ENCODE peak calls at places on chromosomes 13 and 19, in nine cellular contexts. One of them, this sample, is unnamed.

GRCh38 chr19:1261512-1261862 is 7.6 kb upstream of the CIRBP start:
- DNase-seq in fibroblast of lung: no peak
- DNase-seq in PC-3: no peak
- DNase-seq in endodermal cell: peak; percentile 82
- DNase-seq in mammary epithelial cell: no peak
- DNase-seq in endothelial cell of umbilical vein: no peak
- DNase-seq in GM23248: peak; percentile 63
- DNase-seq in SK-N-SH: no peak
- DNase-seq in IMR-90: no peak
- DNase-seq in this sample: no peak

GRCh38 chr19:45428385-45429231 is 4.9 kb upstream of the ERCC1 start:
- DNase-seq in fibroblast of lung: peak; percentile 54
- DNase-seq in PC-3: peak; percentile 30
- DNase-seq in endodermal cell: peak; percentile 88
- DNase-seq in mammary epithelial cell: no peak
- DNase-seq in endothelial cell of umbilical vein: peak; percentile 49
- DNase-seq in GM23248: peak; percentile 85
- DNase-seq in SK-N-SH: peak; percentile 83
- DNase-seq in IMR-90: peak; percentile 59
- DNase-seq in this sample: no peak

GRCh38 chr19:46297700-46298476 is 1.0 kb downstream of the HIF3A start:
- DNase-seq in fibroblast of lung: no peak
- DNase-seq in PC-3: no peak
- DNase-seq in endodermal cell: peak; percentile 58
- DNase-seq in mammary epithelial cell: no peak
- DNase-seq in endothelial cell of umbilical vein: peak; percentile 43
- DNase-seq in GM23248: no peak
- DNase-seq in SK-N-SH: peak; percentile 55
- DNase-seq in IMR-90: no peak
- DNase-seq in this sample: peak; percentile 65

GRCh38 chr13:60463787-60464186 is 66.8 kb downstream of the TDRD3 start:
- DNase-seq in fibroblast of lung: no peak
- DNase-seq in PC-3: peak; percentile 7
- DNase-seq in endodermal cell: no peak
- DNase-seq in mammary epithelial cell: no peak
- DNase-seq in endothelial cell of umbilical vein: no peak
- DNase-seq in GM23248: no peak
- DNase-seq in SK-N-SH: no peak
- DNase-seq in IMR-90: no peak
- DNase-seq in this sample: no peak

GRCh38 chr13:46521921-46522691 is 30.9 kb upstream of the LRCH1 start:
- DNase-seq in fibroblast of lung: no peak
- DNase-seq in PC-3: no peak
- DNase-seq in endodermal cell: no peak
- DNase-seq in mammary epithelial cell: no peak
- DNase-seq in endothelial cell of umbilical vein: no peak
- DNase-seq in GM23248: no peak
- DNase-seq in SK-N-SH: peak; percentile 37
- DNase-seq in IMR-90: no peak
- DNase-seq in this sample: no peak

GRCh38 chr13:32116210-32116609 is 84.6 kb downstream of the FRY start:
- DNase-seq in fibroblast of lung: peak; percentile 35
- DNase-seq in PC-3: no peak
- DNase-seq in endodermal cell: no peak
- DNase-seq in mammary epithelial cell: no peak
- DNase-seq in endothelial cell of umbilical vein: no peak
- DNase-seq in GM23248: no peak
- DNase-seq in SK-N-SH: no peak
- DNase-seq in IMR-90: no peak
- DNase-seq in this sample: no peak

GRCh38 chr19:17468302-17469091 is 1.8 kb upstream of the SLC27A1 start:
- DNase-seq in fibroblast of lung: peak; percentile 8
- DNase-seq in PC-3: no peak
- DNase-seq in endodermal cell: peak; percentile 67
- DNase-seq in mammary epithelial cell: peak; percentile 30
- DNase-seq in endothelial cell of umbilical vein: no peak
- DNase-seq in GM23248: peak; percentile 55
- DNase-seq in SK-N-SH: no peak
- DNase-seq in IMR-90: no peak
- DNase-seq in this sample: peak; percentile 29

GRCh38 chr13:34161829-34162544 is 344.0 kb downstream of the RFC3 start:
- DNase-seq in fibroblast of lung: peak; percentile 90
- DNase-seq in PC-3: peak; percentile 77
- DNase-seq in endodermal cell: peak; percentile 56
- DNase-seq in mammary epithelial cell: no peak
- DNase-seq in endothelial cell of umbilical vein: peak; percentile 89
- DNase-seq in GM23248: peak; percentile 84
- DNase-seq in SK-N-SH: no peak
- DNase-seq in IMR-90: peak; percentile 80
- DNase-seq in this sample: no peak

GRCh38 chr19:49844138-49844740 is 6.7 kb upstream of the PTOV1 start:
- DNase-seq in fibroblast of lung: no peak
- DNase-seq in PC-3: no peak
- DNase-seq in endodermal cell: no peak
- DNase-seq in mammary epithelial cell: no peak
- DNase-seq in endothelial cell of umbilical vein: no peak
- DNase-seq in GM23248: no peak
- DNase-seq in SK-N-SH: no peak
- DNase-seq in IMR-90: no peak
- DNase-seq in this sample: no peak

GRCh38 chr13:20788312-20788711 is 14.6 kb upstream of the EEF1AKMT1 start:
- DNase-seq in fibroblast of lung: peak; percentile 14
- DNase-seq in PC-3: no peak
- DNase-seq in endodermal cell: no peak
- DNase-seq in mammary epithelial cell: no peak
- DNase-seq in endothelial cell of umbilical vein: peak; percentile 29
- DNase-seq in GM23248: no peak
- DNase-seq in SK-N-SH: no peak
- DNase-seq in IMR-90: peak; percentile 26
- DNase-seq in this sample: no peak

GRCh38 chr19:50040967-50041366 is 15.2 kb downstream of the ZNF473 start:
- DNase-seq in fibroblast of lung: no peak
- DNase-seq in PC-3: no peak
- DNase-seq in endodermal cell: no peak
- DNase-seq in mammary epithelial cell: no peak
- DNase-seq in endothelial cell of umbilical vein: no peak
- DNase-seq in GM23248: no peak
- DNase-seq in SK-N-SH: no peak
- DNase-seq in IMR-90: no peak
- DNase-seq in this sample: no peak

GRCh38 chr13:23723463-23723862 is 153.3 kb downstream of the TNFRSF19 start:
- DNase-seq in fibroblast of lung: peak; percentile 68
- DNase-seq in PC-3: peak; percentile 42
- DNase-seq in endodermal cell: no peak
- DNase-seq in mammary epithelial cell: no peak
- DNase-seq in endothelial cell of umbilical vein: no peak
- DNase-seq in GM23248: peak; percentile 75
- DNase-seq in SK-N-SH: no peak
- DNase-seq in IMR-90: peak; percentile 78
- DNase-seq in this sample: no peak

GRCh38 chr19:4536798-4537197 is 1.8 kb upstream of the PLIN5 start:
- DNase-seq in fibroblast of lung: no peak
- DNase-seq in PC-3: peak; percentile 55
- DNase-seq in endodermal cell: no peak
- DNase-seq in mammary epithelial cell: no peak
- DNase-seq in endothelial cell of umbilical vein: no peak
- DNase-seq in GM23248: no peak
- DNase-seq in SK-N-SH: peak; percentile 36
- DNase-seq in IMR-90: no peak
- DNase-seq in this sample: no peak

GRCh38 chr13:102097708-102098107 is 304.1 kb downstream of the FGF14 start:
- DNase-seq in fibroblast of lung: no peak
- DNase-seq in PC-3: no peak
- DNase-seq in endodermal cell: peak; percentile 43
- DNase-seq in mammary epithelial cell: no peak
- DNase-seq in endothelial cell of umbilical vein: no peak
- DNase-seq in GM23248: no peak
- DNase-seq in SK-N-SH: no peak
- DNase-seq in IMR-90: no peak
- DNase-seq in this sample: no peak

GRCh38 chr19:55212447-55212846 is 3.1 kb upstream of the PTPRH start:
- DNase-seq in fibroblast of lung: no peak
- DNase-seq in PC-3: peak; percentile 95
- DNase-seq in endodermal cell: peak; percentile 76
- DNase-seq in mammary epithelial cell: no peak
- DNase-seq in endothelial cell of umbilical vein: peak; percentile 26
- DNase-seq in GM23248: no peak
- DNase-seq in SK-N-SH: no peak
- DNase-seq in IMR-90: no peak
- DNase-seq in this sample: peak; percentile 72

GRCh38 chr13:113034451-113035208 is 65.6 kb downstream of the MCF2L start:
- DNase-seq in fibroblast of lung: peak; percentile 36
- DNase-seq in PC-3: peak; percentile 66
- DNase-seq in endodermal cell: peak; percentile 81
- DNase-seq in mammary epithelial cell: peak; percentile 40
- DNase-seq in endothelial cell of umbilical vein: peak; percentile 42
- DNase-seq in GM23248: peak; percentile 88
- DNase-seq in SK-N-SH: peak; percentile 57
- DNase-seq in IMR-90: peak; percentile 56
- DNase-seq in this sample: peak; percentile 34

GRCh38 chr19:52142001-52142595 is 2.4 kb upstream of the ZNF616 start:
- DNase-seq in fibroblast of lung: no peak
- DNase-seq in PC-3: peak; percentile 61
- DNase-seq in endodermal cell: no peak
- DNase-seq in mammary epithelial cell: peak; percentile 74
- DNase-seq in endothelial cell of umbilical vein: no peak
- DNase-seq in GM23248: no peak
- DNase-seq in SK-N-SH: no peak
- DNase-seq in IMR-90: no peak
- DNase-seq in this sample: no peak

GRCh38 chr19:52139291-52140076 is at the start of gene ZNF616:
- DNase-seq in fibroblast of lung: peak; percentile 90
- DNase-seq in PC-3: peak; percentile 96
- DNase-seq in endodermal cell: peak; percentile 99
- DNase-seq in mammary epithelial cell: peak; percentile 92
- DNase-seq in endothelial cell of umbilical vein: peak; percentile 95
- DNase-seq in GM23248: peak; percentile 98
- DNase-seq in SK-N-SH: peak; percentile 97
- DNase-seq in IMR-90: peak; percentile 91
- DNase-seq in this sample: peak; percentile 99

GRCh38 chr19:52138614-52139290 is 986 bp downstream of the ZNF616 start:
- DNase-seq in fibroblast of lung: peak; percentile 40
- DNase-seq in PC-3: peak; percentile 29
- DNase-seq in endodermal cell: peak; percentile 85
- DNase-seq in mammary epithelial cell: no peak
- DNase-seq in endothelial cell of umbilical vein: no peak
- DNase-seq in GM23248: peak; percentile 63
- DNase-seq in SK-N-SH: peak; percentile 61
- DNase-seq in IMR-90: peak; percentile 19
- DNase-seq in this sample: peak; percentile 34

GRCh38 chr19:52140077-52140710 is 456 bp upstream of the ZNF616 start:
- DNase-seq in fibroblast of lung: peak; percentile 5
- DNase-seq in PC-3: no peak
- DNase-seq in endodermal cell: no peak
- DNase-seq in mammary epithelial cell: no peak
- DNase-seq in endothelial cell of umbilical vein: no peak
- DNase-seq in GM23248: peak; percentile 20
- DNase-seq in SK-N-SH: no peak
- DNase-seq in IMR-90: no peak
- DNase-seq in this sample: no peak
- H3K9ac ChIP-seq in fibroblast of lung: no peak overlapping the region
- H3K9ac ChIP-seq in PC-3: no peak overlapping the region
- H3K9ac ChIP-seq in endodermal cell: no peak overlapping the region
- H3K9ac ChIP-seq in mammary epithelial cell: no peak overlapping the region
- H3K9ac ChIP-seq in endothelial cell of umbilical vein: no peak overlapping the region
- H3K9ac ChIP-seq in GM23248: peak overlapping the region; percentile 68
- H3K9ac ChIP-seq in SK-N-SH: no peak overlapping the region
- H3K9ac ChIP-seq in IMR-90: peak overlapping the region; percentile 30
- H3K9ac ChIP-seq in this sample: no peak overlapping the region

DNA sequence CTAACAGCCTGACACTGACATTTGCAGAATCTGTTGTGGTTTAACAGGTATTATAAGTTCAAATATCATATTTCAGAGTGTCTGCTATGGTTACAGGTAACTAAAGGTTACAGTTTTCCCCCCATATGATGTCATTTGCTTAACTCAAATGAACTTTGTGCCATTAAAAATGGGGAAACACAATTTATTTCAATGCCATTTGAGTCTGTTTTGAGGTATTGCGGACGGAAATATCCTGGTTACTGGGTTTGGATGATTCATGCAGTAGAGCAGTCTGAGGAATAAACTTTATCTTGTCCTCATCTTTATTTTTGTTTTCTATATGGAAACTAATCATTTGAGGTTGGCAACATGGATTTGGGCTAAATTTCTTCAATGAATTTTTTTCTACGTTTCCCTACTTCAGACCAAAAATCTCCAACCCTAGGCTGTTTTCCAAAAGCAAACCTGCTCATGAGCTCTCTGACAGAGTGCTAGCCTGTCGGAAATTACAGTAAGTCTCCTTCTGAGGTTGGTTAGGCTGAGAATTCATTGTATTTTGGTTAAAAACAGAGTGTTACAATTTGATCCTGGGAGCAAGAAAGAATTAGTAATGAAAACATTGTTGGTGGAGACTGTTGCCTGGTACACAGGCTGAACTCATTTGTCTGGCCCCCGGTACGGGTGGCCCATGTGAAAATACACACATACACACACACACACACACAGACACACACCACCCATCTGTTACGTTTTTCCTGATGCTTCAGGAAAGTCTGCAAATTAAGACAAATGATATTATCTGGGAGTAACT is 66.1 kb downstream of the AKAP11 start:
- DNase-seq in fibroblast of lung: no peak
- DNase-seq in PC-3: peak; percentile 34
- DNase-seq in endodermal cell: no peak
- DNase-seq in mammary epithelial cell: no peak
- DNase-seq in endothelial cell of umbilical vein: no peak
- DNase-seq in GM23248: no peak
- DNase-seq in SK-N-SH: no peak
- DNase-seq in IMR-90: no peak
- DNase-seq in this sample: no peak
- H3K36me3 ChIP-seq in fibroblast of lung: no peaks in the 10 kb centered on the region
- H3K36me3 ChIP-seq in PC-3: no peaks in the 10 kb centered on the region
- H3K36me3 ChIP-seq in endodermal cell: no peaks in the 10 kb centered on the region
- H3K36me3 ChIP-seq in mammary epithelial cell: no peaks in the 10 kb centered on the region
- H3K36me3 ChIP-seq in endothelial cell of umbilical vein: no peaks in the 10 kb centered on the region
- H3K36me3 ChIP-seq in GM23248: no peaks in the 10 kb centered on the region
- H3K36me3 ChIP-seq in SK-N-SH: no peaks in the 10 kb centered on the region
- H3K36me3 ChIP-seq in IMR-90: no peaks in the 10 kb centered on the region
- H3K36me3 ChIP-seq in this sample: no peaks in the 10 kb centered on the region

DNA sequence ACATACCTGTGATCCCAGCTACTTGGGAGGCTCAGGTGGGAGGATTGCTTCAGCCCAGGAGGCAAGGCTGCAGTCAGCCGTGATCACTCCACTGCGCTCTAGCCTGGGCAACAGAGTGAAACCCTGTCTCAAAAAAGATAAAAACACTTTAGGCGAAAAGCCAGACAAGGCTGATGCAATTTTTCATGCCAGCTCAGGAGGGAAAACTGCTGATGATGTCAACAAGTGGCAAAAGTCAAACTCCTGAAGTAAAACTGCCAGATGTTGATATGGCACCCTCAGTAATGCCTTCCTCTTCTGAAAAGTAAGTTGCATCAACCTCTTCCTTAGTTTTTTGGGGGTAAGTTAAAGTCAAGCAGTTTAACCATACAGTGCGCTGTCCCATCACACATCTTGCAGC is 15.6 kb downstream of the ZNF599 start:
- DNase-seq in fibroblast of lung: no peak
- DNase-seq in PC-3: no peak
- DNase-seq in endodermal cell: no peak
- DNase-seq in mammary epithelial cell: no peak
- DNase-seq in endothelial cell of umbilical vein: no peak
- DNase-seq in GM23248: no peak
- DNase-seq in SK-N-SH: no peak
- DNase-seq in IMR-90: no peak
- DNase-seq in this sample: no peak
- H3K9me3 ChIP-seq in fibroblast of lung: peaks cover 5% of the 10 kb centered on the region
- H3K9me3 ChIP-seq in PC-3: peaks cover 11% of the 10 kb centered on the region
- H3K9me3 ChIP-seq in endodermal cell: peaks cover 96% of the 10 kb centered on the region
- H3K9me3 ChIP-seq in mammary epithelial cell: peaks cover 64% of the 10 kb centered on the region
- H3K9me3 ChIP-seq in endothelial cell of umbilical vein: peaks cover 24% of the 10 kb centered on the region
- H3K9me3 ChIP-seq in GM23248: peaks cover 32% of the 10 kb centered on the region
- H3K9me3 ChIP-seq in SK-N-SH: peaks cover 33% of the 10 kb centered on the region
- H3K9me3 ChIP-seq in IMR-90: peaks cover 59% of the 10 kb centered on the region
- H3K9me3 ChIP-seq in this sample: peaks cover 11% of the 10 kb centered on the region

GRCh38 chr19:3348042-3348441 is 18.3 kb upstream of the NFIC start:
- DNase-seq in fibroblast of lung: no peak
- DNase-seq in PC-3: no peak
- DNase-seq in endodermal cell: peak; percentile 28
- DNase-seq in mammary epithelial cell: no peak
- DNase-seq in endothelial cell of umbilical vein: no peak
- DNase-seq in GM23248: no peak
- DNase-seq in SK-N-SH: no peak
- DNase-seq in IMR-90: no peak
- DNase-seq in this sample: no peak
- H3K9ac ChIP-seq in fibroblast of lung: no peak overlapping the region
- H3K9ac ChIP-seq in PC-3: no peak overlapping the region
- H3K9ac ChIP-seq in endodermal cell: no peak overlapping the region
- H3K9ac ChIP-seq in mammary epithelial cell: no peak overlapping the region
- H3K9ac ChIP-seq in endothelial cell of umbilical vein: no peak overlapping the region
- H3K9ac ChIP-seq in GM23248: no peak overlapping the region
- H3K9ac ChIP-seq in SK-N-SH: no peak overlapping the region
- H3K9ac ChIP-seq in IMR-90: no peak overlapping the region
- H3K9ac ChIP-seq in this sample: no peak overlapping the region